ENCODE peak calls at places on chromosome 4, in ten cellular contexts. L is iris pigment epithelial cell; D is mucosa of gallbladder; U is T-cell; P is Panc1; M is lower lobe of right lung; I is M059J; C is CD4-positive, alpha-beta memory T cell; K is NCI-H2081; G is cardiac muscle cell. W is an unnamed sample.

GRCh38 chr4:48147621-48148020 is 13.6 kb upstream of the TXK start:
- DNase-seq in K (no peak), U (no peak), C (no peak), M (no peak), G (no peak), P (no peak), I (no peak), L (peak), D (no peak), W (no peak)

GRCh38 chr4:139018971-139019758 is 3.6 kb downstream of the NOCT start:
- DNase-seq in D (no peak), G (no peak), M (no peak), P (no peak), L (peak), I (no peak), C (no peak), K (no peak), U (no peak), W (no peak)

GRCh38 chr4:41507292-41507933 is 30.5 kb upstream of the LIMCH1 start:
- DNase-seq in I (peak), P (no peak), L (peak), D (no peak), G (peak), U (no peak), M (no peak), C (no peak), K (no peak), W (no peak)

GRCh38 chr4:53489279-53489889 is 101.9 kb downstream of the LNX1 start:
- DNase-seq in M (no peak), C (no peak), L (peak), P (no peak), D (no peak), U (no peak), K (no peak), G (peak), I (peak), W (no peak)

GRCh38 chr4:15569746-15570145 is 85.4 kb downstream of the FBXL5 start:
- DNase-seq in L (no peak), D (no peak), G (no peak), P (no peak), I (no peak), C (no peak), K (no peak), U (no peak), M (no peak), W (no peak)

GRCh38 chr4:141567326-141567915 is 69.0 kb upstream of the IL15 start:
- DNase-seq in P (no peak), U (no peak), D (no peak), G (no peak), C (no peak), L (no peak), K (no peak), M (no peak), I (no peak), W (no peak)

GRCh38 chr4:142040043-142040442 is 403.7 kb downstream of the IL15 start:
- DNase-seq in D (no peak), U (no peak), L (no peak), I (no peak), K (no peak), M (no peak), P (no peak), G (no peak), C (no peak), W (no peak)

GRCh38 chr4:33577798-33578197 is 2666.5 kb downstream of the ARAP2 start:
- DNase-seq in U (no peak), C (no peak), I (no peak), L (no peak), M (no peak), G (no peak), P (no peak), D (peak), K (no peak), W (no peak)

GRCh38 chr4:105683038-105683437 is 25.5 kb downstream of the INTS12 start:
- DNase-seq in G (no peak), K (no peak), C (no peak), I (no peak), L (no peak), U (no peak), M (peak), P (no peak), D (peak), W (no peak)

W was measured in CMK.